ENCODE peak calls at places on chromosomes 16 and 17, in seven cellular contexts. H is neural progenitor cell; L is RWPE1; D is central memory CD4-positive, alpha-beta T cell; P is left cardiac atrium; F is transverse colon; U is NCI-H2029 treated with DMSO at 0.1 percent for 48 hours. S is an unnamed sample.

GRCh38 chr16:88973007-88973410 is 4.0 kb downstream of the CBFA2T3 start:
- DNase-seq in L (no peak), U (no peak), F (no peak), D (no peak), P (no peak), H (peak), S (no peak)

GRCh38 chr16:81463296-81463890 is 18.8 kb downstream of the CMIP start:
- DNase-seq in P (no peak), F (no peak), U (no peak), H (no peak), L (no peak), D (no peak), S (no peak)

GRCh38 chr17:80847506-80848230 is 144.0 kb upstream of the CHMP6 start:
- DNase-seq in H (no peak), U (no peak), D (peak), L (no peak), F (peak), P (no peak), S (no peak)

GRCh38 chr16:85722497-85722896 is 28.4 kb downstream of the C16orf74 start:
- DNase-seq in H (no peak), D (no peak), U (no peak), P (no peak), F (no peak), L (no peak), S (no peak)

GRCh38 chr16:88352261-88353200 is 30.2 kb upstream of the ZNF469 start:
- DNase-seq in L (no peak), H (no peak), P (peak), D (no peak), F (no peak), U (no peak), S (peak)

GRCh38 chr17:1049446-1050225 is 52.7 kb downstream of the TIMM22 start:
- DNase-seq in H (no peak), L (no peak), U (no peak), F (no peak), D (no peak), P (peak), S (no peak)

GRCh38 chr17:57954421-57955182 is 610 bp downstream of the CUEDC1 start:
- DNase-seq in H (peak), L (peak), U (no peak), D (no peak), P (peak), F (peak), S (peak)

GRCh38 chr16:49116873-49117272 is 164.8 kb downstream of the CBLN1 start:
- DNase-seq in P (no peak), F (no peak), H (no peak), D (no peak), U (no peak), L (peak), S (peak)

GRCh38 chr16:10992797-10993196 is 48.4 kb downstream of the CLEC16A start:
- DNase-seq in H (no peak), D (no peak), L (peak), F (peak), U (no peak), P (peak), S (peak)

GRCh38 chr17:2239882-2240430 is 63.6 kb downstream of the SMG6 start:
- DNase-seq in U (no peak), P (peak), D (no peak), F (peak), H (no peak), L (peak), S (peak)

GRCh38 chr17:75341784-75342183 is 52.6 kb upstream of the SLC25A19 start:
- DNase-seq in D (no peak), H (no peak), L (no peak), P (no peak), F (no peak), U (no peak), S (no peak)